ENCODE peak calls at places on chromosomes 6 and 20, in four cellular contexts. One of them, this sample, is unnamed.

GRCh38 chr6:13474360-13474759 is 13.0 kb downstream of the GFOD1 start:
- DNase-seq in K562: no peak
- DNase-seq in HCT116: no peak
- DNase-seq in HepG2: peak
- DNase-seq in this sample: no peak

GRCh38 chr20:4904127-4904860 is 97.0 kb downstream of the SLC23A2 start:
- DNase-seq in K562: no peak
- DNase-seq in HCT116: no peak
- DNase-seq in HepG2: no peak
- DNase-seq in this sample: no peak

GRCh38 chr6:19024737-19025136 is 637.6 kb downstream of the RNF144B start:
- DNase-seq in K562: peak
- DNase-seq in HCT116: peak
- DNase-seq in HepG2: peak
- DNase-seq in this sample: no peak

GRCh38 chr6:109458774-109459531 is 3.4 kb upstream of the MICAL1 start:
- DNase-seq in K562: no peak
- DNase-seq in HCT116: no peak
- DNase-seq in HepG2: no peak
- DNase-seq in this sample: no peak

GRCh38 chr6:57069228-57069627 is 20.8 kb upstream of the ZNF451 start:
- DNase-seq in K562: no peak
- DNase-seq in HCT116: no peak
- DNase-seq in HepG2: no peak
- DNase-seq in this sample: no peak

GRCh38 chr20:34127787-34128186 is 15.7 kb upstream of the EIF2S2 start:
- DNase-seq in K562: peak
- DNase-seq in HCT116: no peak
- DNase-seq in HepG2: no peak
- DNase-seq in this sample: no peak

GRCh38 chr20:62503414-62504178 is 27.8 kb upstream of the GATA5 start:
- DNase-seq in K562: peak
- DNase-seq in HCT116: no peak
- DNase-seq in HepG2: no peak
- DNase-seq in this sample: no peak

GRCh38 chr6:149766156-149766768 is 16.7 kb downstream of the PCMT1 start:
- DNase-seq in K562: no peak
- DNase-seq in HCT116: no peak
- DNase-seq in HepG2: no peak
- DNase-seq in this sample: no peak

GRCh38 chr20:17985388-17986018 is 16.7 kb downstream of the MGME1 start:
- DNase-seq in K562: no peak
- DNase-seq in HCT116: no peak
- DNase-seq in HepG2: peak
- DNase-seq in this sample: no peak

GRCh38 chr20:48002517-48002970 is 217.3 kb upstream of the SULF2 start:
- DNase-seq in K562: no peak
- DNase-seq in HCT116: no peak
- DNase-seq in HepG2: no peak
- DNase-seq in this sample: no peak

GRCh38 chr6:9499709-9500108 is 915.2 kb downstream of the TFAP2A start:
- DNase-seq in K562: no peak
- DNase-seq in HCT116: no peak
- DNase-seq in HepG2: no peak
- DNase-seq in this sample: no peak

GRCh38 chr20:62887147-62887859 is 25.7 kb upstream of the TCFL5 start:
- DNase-seq in K562: peak
- DNase-seq in HCT116: no peak
- DNase-seq in HepG2: peak
- DNase-seq in this sample: no peak

GRCh38 chr20:1777476-1777820 is 117.8 kb upstream of the SIRPA start:
- DNase-seq in K562: no peak
- DNase-seq in HCT116: no peak
- DNase-seq in HepG2: no peak
- DNase-seq in this sample: no peak

GRCh38 chr6:125789576-125790402 is 971 bp upstream of the NCOA7 start:
- DNase-seq in K562: peak
- DNase-seq in HCT116: no peak
- DNase-seq in HepG2: peak
- DNase-seq in this sample: peak

GRCh38 chr6:104771258-104771832 is 88.4 kb downstream of the HACE1 start:
- DNase-seq in K562: peak
- DNase-seq in HCT116: no peak
- DNase-seq in HepG2: peak
- DNase-seq in this sample: no peak

GRCh38 chr6:111038534-111039252 is 48.6 kb upstream of the SLC16A10 start:
- DNase-seq in K562: no peak
- DNase-seq in HCT116: no peak
- DNase-seq in HepG2: no peak
- DNase-seq in this sample: no peak

GRCh38 chr6:329888-330691 is 37.8 kb downstream of the DUSP22 start:
- DNase-seq in K562: peak
- DNase-seq in HCT116: no peak
- DNase-seq in HepG2: no peak
- DNase-seq in this sample: no peak

GRCh38 chr20:10902174-10902573 is 228.4 kb upstream of the JAG1 start:
- DNase-seq in K562: no peak
- DNase-seq in HCT116: no peak
- DNase-seq in HepG2: no peak
- DNase-seq in this sample: no peak

GRCh38 chr20:21353236-21353635 is 44.1 kb downstream of the NKX2-4 start:
- DNase-seq in K562: no peak
- DNase-seq in HCT116: no peak
- DNase-seq in HepG2: no peak
- DNase-seq in this sample: no peak

GRCh38 chr20:54075322-54075721 is 4.9 kb upstream of the BCAS1 start:
- DNase-seq in K562: no peak
- DNase-seq in HCT116: no peak
- DNase-seq in HepG2: no peak
- DNase-seq in this sample: no peak

GRCh38 chr6:158506577-158506976 is 53.3 kb upstream of the TMEM181 start:
- DNase-seq in K562: peak
- DNase-seq in HCT116: no peak
- DNase-seq in HepG2: peak
- DNase-seq in this sample: peak

GRCh38 chr6:110217255-110217654 is 37.0 kb downstream of the CDC40 start:
- DNase-seq in K562: no peak
- DNase-seq in HCT116: no peak
- DNase-seq in HepG2: no peak
- DNase-seq in this sample: no peak

GRCh38 chr20:37421988-37422387 is 76.0 kb downstream of the SRC start:
- DNase-seq in K562: no peak
- DNase-seq in HCT116: no peak
- DNase-seq in HepG2: no peak
- DNase-seq in this sample: no peak

GRCh38 chr6:116101298-116101718 is 655 bp downstream of the NT5DC1 start:
- DNase-seq in K562: peak
- DNase-seq in HCT116: no peak
- DNase-seq in HepG2: no peak
- DNase-seq in this sample: no peak

GRCh38 chr6:6909111-6909510 is 198.7 kb upstream of the RREB1 start:
- DNase-seq in K562: no peak
- DNase-seq in HCT116: no peak
- DNase-seq in HepG2: no peak
- DNase-seq in this sample: no peak

GRCh38 chr6:51118754-51119153 is 300.1 kb downstream of the TFAP2B start:
- DNase-seq in K562: no peak
- DNase-seq in HCT116: no peak
- DNase-seq in HepG2: no peak
- DNase-seq in this sample: no peak

GRCh38 chr6:137497722-137498463 is 3.7 kb upstream of the OLIG3 start:
- DNase-seq in K562: no peak
- DNase-seq in HCT116: no peak
- DNase-seq in HepG2: no peak
- DNase-seq in this sample: no peak

GRCh38 chr20:10762216-10762615 is 88.4 kb upstream of the JAG1 start:
- DNase-seq in K562: no peak
- DNase-seq in HCT116: no peak
- DNase-seq in HepG2: no peak
- DNase-seq in this sample: no peak

GRCh38 chr6:107331409-107332386 is 127.7 kb downstream of the PDSS2 start:
- DNase-seq in K562: no peak
- DNase-seq in HCT116: no peak
- DNase-seq in HepG2: peak
- DNase-seq in this sample: no peak

GRCh38 chr6:107333491-107333890 is 125.9 kb downstream of the PDSS2 start:
- DNase-seq in K562: no peak
- DNase-seq in HCT116: no peak
- DNase-seq in HepG2: no peak
- DNase-seq in this sample: no peak

GRCh38 chr6:107329063-107329462 is 130.3 kb downstream of the PDSS2 start:
- DNase-seq in K562: no peak
- DNase-seq in HCT116: no peak
- DNase-seq in HepG2: no peak
- DNase-seq in this sample: no peak

GRCh38 chr6:107328081-107328480 is 131.3 kb downstream of the PDSS2 start:
- DNase-seq in K562: no peak
- DNase-seq in HCT116: no peak
- DNase-seq in HepG2: no peak
- DNase-seq in this sample: no peak

DNA sequence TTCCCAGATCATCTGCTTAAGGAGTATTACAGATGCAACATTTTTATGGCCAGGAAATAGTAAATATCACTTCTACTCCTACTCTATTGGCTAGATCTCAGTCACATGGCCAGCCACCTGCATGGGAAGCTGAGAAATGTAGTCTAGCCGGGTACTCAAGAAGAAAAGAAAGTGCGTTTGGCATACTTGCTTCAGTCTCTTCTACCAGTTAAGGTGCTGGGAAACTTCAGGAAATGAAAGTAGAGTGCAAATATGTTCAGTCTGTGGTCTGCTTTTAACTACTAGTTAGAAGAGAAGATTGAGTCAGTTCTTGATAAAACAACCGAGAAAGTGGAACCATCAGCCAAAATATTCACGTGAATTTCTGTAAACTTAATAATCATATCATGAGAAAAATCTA is 129.2 kb downstream of the PDSS2 start:
- DNase-seq in K562: no peak
- DNase-seq in HCT116: no peak
- DNase-seq in HepG2: no peak
- DNase-seq in this sample: no peak
- TF ChIP-seq FOSL1 in K562: no peak
- TF ChIP-seq FOSL1 in HCT116: no peak
- TF ChIP-seq FOSL1 in HepG2: no peak
- TF ChIP-seq FOSL1 in this sample: no peak

GRCh38 chr6:40852667-40853383 is 186.2 kb downstream of the UNC5CL start:
- DNase-seq in K562: peak
- DNase-seq in HCT116: peak
- DNase-seq in HepG2: peak
- DNase-seq in this sample: peak
- TF ChIP-seq FOSL1 in K562: no peak
- TF ChIP-seq FOSL1 in HCT116: no peak
- TF ChIP-seq FOSL1 in HepG2: no peak
- TF ChIP-seq FOSL1 in this sample: no peak

GRCh38 chr6:45265246-45265645 is 62.9 kb upstream of the RUNX2 start:
- DNase-seq in K562: no peak
- DNase-seq in HCT116: no peak
- DNase-seq in HepG2: peak
- DNase-seq in this sample: no peak
- TF ChIP-seq FOSL1 in K562: no peak
- TF ChIP-seq FOSL1 in HCT116: no peak
- TF ChIP-seq FOSL1 in HepG2: no peak
- TF ChIP-seq FOSL1 in this sample: no peak

GRCh38 chr6:89239338-89239737 is 22.2 kb upstream of the GABRR1 start:
- DNase-seq in K562: no peak
- DNase-seq in HCT116: no peak
- DNase-seq in HepG2: no peak
- DNase-seq in this sample: no peak

GRCh38 chr6:89250239-89250638 is 33.1 kb upstream of the GABRR1 start:
- DNase-seq in K562: no peak
- DNase-seq in HCT116: no peak
- DNase-seq in HepG2: no peak
- DNase-seq in this sample: peak

GRCh38 chr6:89242574-89243330 is 25.6 kb upstream of the GABRR1 start:
- DNase-seq in K562: peak
- DNase-seq in HCT116: peak
- DNase-seq in HepG2: peak
- DNase-seq in this sample: no peak

GRCh38 chr6:89243331-89243629 is 26.1 kb upstream of the GABRR1 start:
- DNase-seq in K562: no peak
- DNase-seq in HCT116: no peak
- DNase-seq in HepG2: no peak
- DNase-seq in this sample: peak

GRCh38 chr6:89244237-89244985 is 27.3 kb upstream of the GABRR1 start:
- DNase-seq in K562: no peak
- DNase-seq in HCT116: no peak
- DNase-seq in HepG2: no peak
- DNase-seq in this sample: no peak
- TF ChIP-seq FOSL1 in K562: no peak
- TF ChIP-seq FOSL1 in HCT116: no peak
- TF ChIP-seq FOSL1 in HepG2: no peak
- TF ChIP-seq FOSL1 in this sample: no peak

GRCh38 chr6:168182908-168183612 is 104.0 kb upstream of the FRMD1 start:
- DNase-seq in K562: no peak
- DNase-seq in HCT116: no peak
- DNase-seq in HepG2: no peak
- DNase-seq in this sample: no peak
- TF ChIP-seq FOSL1 in K562: no peak
- TF ChIP-seq FOSL1 in HCT116: no peak
- TF ChIP-seq FOSL1 in HepG2: no peak
- TF ChIP-seq FOSL1 in this sample: no peak

DNA sequence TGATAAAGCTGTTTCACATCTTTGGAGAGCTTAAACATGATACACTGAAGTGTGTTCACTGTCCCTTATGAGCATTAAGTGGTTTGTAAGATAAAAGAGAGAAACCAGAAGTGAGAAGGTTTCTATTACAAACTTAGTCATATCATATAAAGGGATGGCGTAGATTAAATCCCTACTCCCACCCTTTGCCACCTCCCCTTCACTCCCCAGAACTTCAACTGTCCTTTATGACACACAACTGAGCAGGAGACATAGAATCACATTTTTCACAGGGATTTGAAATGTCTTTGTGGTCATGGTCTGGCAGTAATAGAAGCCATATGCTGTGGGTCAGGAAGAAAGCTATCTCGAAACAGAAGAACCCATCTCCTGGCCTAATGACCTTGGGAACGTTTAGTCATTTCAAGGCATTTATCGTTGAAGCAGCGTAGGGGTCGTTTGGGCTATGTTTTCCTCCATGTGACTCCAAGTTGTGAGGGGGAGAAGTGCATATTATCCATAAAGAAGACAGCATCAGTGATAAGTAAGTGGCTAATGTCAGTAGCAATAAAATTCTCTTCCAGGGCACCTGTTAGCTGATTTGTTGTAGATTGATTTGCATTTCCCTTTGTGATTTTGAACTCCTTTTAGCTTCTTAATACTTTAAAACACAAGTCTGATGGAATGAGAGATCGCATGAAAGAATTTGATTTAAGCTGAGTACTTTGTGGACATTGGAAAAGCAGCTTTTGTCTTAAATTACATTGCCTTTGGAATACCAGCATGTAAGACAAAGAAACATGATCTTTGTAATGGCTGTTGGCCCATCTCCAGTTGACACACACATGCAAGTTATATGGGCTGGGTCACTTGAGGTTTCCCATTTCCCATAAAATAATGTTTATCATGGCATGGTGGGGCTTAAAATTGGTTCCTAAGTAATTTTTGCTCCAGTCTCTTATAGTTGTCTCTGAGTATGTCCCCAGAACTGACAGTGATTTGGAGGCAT is 501.5 kb upstream of the FLRT3 start:
- DNase-seq in K562: no peak
- DNase-seq in HCT116: no peak
- DNase-seq in HepG2: no peak
- DNase-seq in this sample: no peak
- TF ChIP-seq FOSL1 in K562: no peak
- TF ChIP-seq FOSL1 in HCT116: no peak
- TF ChIP-seq FOSL1 in HepG2: no peak
- TF ChIP-seq FOSL1 in this sample: no peak

This sample was measured in H1.